ENCODE peak calls at places on chromosome X, in eight cellular contexts. A, B, K, X, D, V, R and P are unnamed samples.

GRCh38 chrX:135389717-135390116 is 32.0 kb upstream of the SMIM10L2A start:
- DNase-seq in D (no peak), B (no peak), R (no peak), K (peak), X (no peak), A (no peak), V (no peak), P (no peak)

GRCh38 chrX:141791856-141792255 is 46.3 kb upstream of the MAGEC3 start:
- DNase-seq in X (no peak), A (no peak), V (no peak), B (no peak), D (no peak), R (no peak), K (no peak), P (no peak)

GRCh38 chrX:16970977-16971376 is 24.5 kb downstream of the REPS2 start:
- DNase-seq in V (no peak), B (no peak), K (no peak), X (no peak), R (no peak), D (no peak), A (no peak), P (no peak)

GRCh38 chrX:40736170-40736505 is 796 bp upstream of the MED14 start:
- DNase-seq in R (peak), D (no peak), X (no peak), V (no peak), A (no peak), B (no peak), K (no peak), P (no peak)

GRCh38 chrX:63349307-63349706 is 1.8 kb downstream of the SPIN4 start:
- DNase-seq in K (no peak), A (no peak), B (no peak), D (no peak), V (no peak), R (no peak), X (no peak), P (no peak)

GRCh38 chrX:110146521-110146920 is 143.6 kb downstream of the TMEM164 start:
- DNase-seq in D (peak), V (no peak), X (peak), B (peak), A (no peak), K (peak), R (peak), P (no peak)

GRCh38 chrX:9339603-9340569 is 125.0 kb upstream of the TBL1X start:
- DNase-seq in A (no peak), B (no peak), K (no peak), R (no peak), X (peak), V (no peak), D (no peak), P (no peak)

GRCh38 chrX:96721398-96721797 is 36.8 kb downstream of the DIAPH2 start:
- DNase-seq in K (no peak), B (no peak), X (no peak), R (no peak), D (no peak), A (no peak), V (no peak), P (no peak)

GRCh38 chrX:11768039-11768438 is 10.0 kb downstream of the MSL3 start:
- DNase-seq in B (no peak), K (no peak), V (no peak), D (no peak), R (no peak), X (no peak), A (no peak), P (no peak)

GRCh38 chrX:95029571-95029970 is 1355.6 kb downstream of the FAM133A start:
- DNase-seq in D (no peak), K (no peak), X (no peak), R (no peak), A (no peak), B (no peak), V (no peak), P (no peak)

GRCh38 chrX:39065051-39065871 is 264.0 kb downstream of the MID1IP1 start:
- DNase-seq in R (no peak), V (no peak), X (no peak), K (no peak), A (no peak), D (no peak), B (no peak), P (no peak)

GRCh38 chrX:51641421-51642021 is 22.8 kb upstream of the CENPVL3 start:
- DNase-seq in D (no peak), A (peak), V (no peak), K (no peak), B (peak), X (peak), R (no peak), P (no peak)

GRCh38 chrX:107008034-107008433 is 8.0 kb upstream of the MORC4 start:
- DNase-seq in R (no peak), B (no peak), D (no peak), X (no peak), K (no peak), V (no peak), A (no peak), P (no peak)

GRCh38 chrX:153657161-153657560 is 10.2 kb downstream of the DUSP9 start:
- DNase-seq in K (no peak), X (no peak), B (no peak), V (no peak), D (no peak), R (no peak), A (no peak), P (no peak)

GRCh38 chrX:20454117-20454516 is 187.4 kb upstream of the RPS6KA3 start:
- DNase-seq in D (no peak), V (no peak), R (no peak), A (no peak), B (no peak), K (no peak), X (peak), P (no peak)

GRCh38 chrX:119981286-119982070 is 37.9 kb upstream of the NKAP start:
- DNase-seq in K (peak), V (no peak), X (peak), A (peak), B (no peak), D (no peak), R (peak), P (no peak)

GRCh38 chrX:11438767-11439166 is 145.6 kb downstream of the AMELX start:
- DNase-seq in K (no peak), R (no peak), A (no peak), D (no peak), B (no peak), X (no peak), V (no peak), P (no peak)